ENCODE peak calls at places on chromosomes 1 and 21, in six cellular contexts. I is AG04450; B is SW 1271; R is stimulated activated CD4-positive, alpha-beta T cell treated with anti-CD3 and anti-CD28 coated beads, Interleukin-12 subunit alpha, Interleukin-12 subunit beta, amount 100 ng/mL, for 4 hours; O is NCI-H345; D is activated naive CD8-positive, alpha-beta T cell treated with anti-CD3 and anti-CD28 coated beads, Interleukin-2, amount 50 U/mL, for 24 hours. U is an unnamed sample.

GRCh38 chr1:97050501-97050900 is 328.9 kb downstream of the PTBP2 start:
- DNase-seq in I (no peak), R (no peak), B (no peak), O (no peak), D (no peak), U (peak)

GRCh38 chr1:200739499-200740290 is 1.0 kb downstream of the CAMSAP2 start:
- DNase-seq in D (peak), B (no peak), O (peak), I (no peak), R (no peak), U (no peak)

GRCh38 chr1:161200992-161201827 is 957 bp upstream of the NDUFS2 start:
- DNase-seq in B (no peak), O (no peak), I (peak), R (no peak), D (no peak), U (peak)

GRCh38 chr1:95650631-95651030 is 416.6 kb downstream of the RWDD3 start:
- DNase-seq in I (no peak), O (no peak), B (no peak), R (no peak), D (no peak), U (no peak)

GRCh38 chr1:228953207-228953606 is 217.9 kb downstream of the RHOU start:
- DNase-seq in I (no peak), D (no peak), B (no peak), O (no peak), R (no peak), U (no peak)

GRCh38 chr21:31930001-31930400 is 57.2 kb downstream of the HUNK start:
- DNase-seq in I (no peak), D (no peak), B (no peak), R (no peak), O (no peak), U (no peak)

GRCh38 chr1:81349194-81349965 is 451.4 kb upstream of the ADGRL2 start:
- DNase-seq in O (no peak), R (no peak), B (no peak), D (no peak), I (no peak), U (no peak)

GRCh38 chr1:46516140-46516539 is 26.5 kb downstream of the DMBX1 start:
- DNase-seq in I (no peak), O (no peak), R (no peak), D (no peak), B (no peak), U (no peak)

GRCh38 chr1:156809711-156810366 is 6.8 kb downstream of the SH2D2A start:
- DNase-seq in O (no peak), I (no peak), D (no peak), B (no peak), R (no peak), U (no peak)

GRCh38 chr1:40383095-40383487 is 9.6 kb downstream of the SMAP2 start:
- DNase-seq in R (no peak), D (no peak), B (no peak), O (no peak), I (no peak), U (no peak)

GRCh38 chr1:3671371-3672180 is 19.3 kb downstream of the TP73 start:
- DNase-seq in R (no peak), D (no peak), O (peak), B (no peak), I (no peak), U (no peak)

GRCh38 chr1:65069186-65069585 is 78.8 kb upstream of the AK4 start:
- DNase-seq in D (peak), O (no peak), R (peak), B (no peak), I (no peak), U (no peak)

GRCh38 chr1:42998381-42998780 is 39.7 kb upstream of the SLC2A1 start:
- DNase-seq in I (peak), B (no peak), O (no peak), R (no peak), D (no peak), U (no peak)

GRCh38 chr1:170634293-170634692 is 29.6 kb upstream of the PRRX1 start:
- DNase-seq in I (peak), B (no peak), D (no peak), O (no peak), R (no peak), U (no peak)

GRCh38 chr1:205811660-205812059 is 1.3 kb downstream of the SLC41A1 start:
- DNase-seq in O (no peak), I (no peak), R (no peak), B (no peak), D (no peak), U (no peak)

GRCh38 chr21:29279531-29279930 is 19.2 kb upstream of the BACH1 start:
- DNase-seq in R (no peak), I (no peak), O (no peak), B (no peak), D (no peak), U (no peak)

GRCh38 chr1:72371259-72372035 is 89.1 kb upstream of the NEGR1 start:
- DNase-seq in I (no peak), O (no peak), D (no peak), B (no peak), R (no peak), U (no peak)

GRCh38 chr1:201739492-201740085 is 89.4 kb upstream of the IPO9 start:
- DNase-seq in R (peak), B (peak), D (peak), O (peak), I (no peak), U (no peak)

GRCh38 chr1:203217139-203217621 is 12.3 kb downstream of the CHIT1 start:
- DNase-seq in R (no peak), I (no peak), O (no peak), B (no peak), D (no peak), U (no peak)

GRCh38 chr1:119438761-119439160 is 23.8 kb downstream of the HSD3B2 start:
- DNase-seq in R (no peak), D (no peak), O (no peak), B (no peak), I (no peak), U (no peak)

GRCh38 chr1:244731651-244732050 is 78.7 kb downstream of the DESI2 start:
- DNase-seq in R (no peak), O (no peak), D (no peak), B (no peak), I (no peak), U (no peak)

GRCh38 chr1:91872560-91873081 is 13.3 kb downstream of the TGFBR3 start:
- DNase-seq in D (peak), I (no peak), R (no peak), B (no peak), O (no peak), U (no peak)

GRCh38 chr1:53557369-53557768 is 98.2 kb downstream of the DMRTB1 start:
- DNase-seq in O (no peak), D (no peak), I (no peak), R (no peak), B (no peak), U (no peak)